ENCODE peak calls at places on chromosomes 4 and X, in ten cellular contexts. G is A549; O is nucleus accumbens; E is stimulated activated CD4-positive, alpha-beta T cell treated with anti-CD3 and anti-CD28 coated beads, TNF-alpha, amount 100 ng/mL, for 1 hour; H is stimulated activated naive CD4-positive, alpha-beta T cell; V is activated T-helper 1 cell treated with anti-CD3 and anti-CD28 coated beads, Interleukin-2, amount 50 U/mL, for 16 hours; D is AG04450; S is GM23248; T is GOT3; C is EH. N is an unnamed sample.
A peak's percentile ranks its signal among the peaks of the same experiment; 100 is the strongest.

GRCh38 chr4:144862221-144862620 is 216.3 kb downstream of the HHIP start:
- DNase-seq in G (no peak), O (no peak), E (no peak), H (no peak), V (no peak), D (no peak), S (no peak), T (no peak), C (no peak), N (no peak)

GRCh38 chrX:41827886-41828285 is 95.5 kb downstream of the CASK start:
- DNase-seq in G (no peak), O (no peak), E (no peak), H (no peak), V (no peak), D (no peak), S (peak; percentile 6), T (no peak), C (peak; percentile 74), N (no peak)

GRCh38 chr4:149296503-149296902 is 519.1 kb downstream of the IQCM start:
- DNase-seq in G (no peak), O (no peak), E (no peak), H (no peak), V (no peak), D (no peak), S (no peak), T (no peak), C (no peak), N (no peak)

GRCh38 chrX:120857240-120857639 is 18.4 kb downstream of the CT47B1 start:
- DNase-seq in G (no peak), O (no peak), E (no peak), H (no peak), V (no peak), D (no peak), S (peak; percentile 0), T (no peak), C (peak; percentile 9), N (no peak)

GRCh38 chr4:186598686-186599085 is 43.3 kb upstream of the MTNR1A start:
- DNase-seq in G (no peak), O (no peak), E (no peak), H (no peak), V (no peak), D (no peak), S (no peak), T (no peak), C (no peak), N (no peak)

GRCh38 chr4:103354006-103354405 is 155.9 kb upstream of the CENPE start:
- DNase-seq in G (no peak), O (no peak), E (no peak), H (no peak), V (no peak), D (no peak), S (no peak), T (no peak), C (no peak), N (no peak)

GRCh38 chrX:44483965-44484606 is 58.6 kb downstream of the FUNDC1 start:
- DNase-seq in G (no peak), O (no peak), E (no peak), H (no peak), V (no peak), D (no peak), S (peak; percentile 34), T (no peak), C (no peak), N (no peak)

GRCh38 chr4:101420661-101421060 is 73.3 kb upstream of the PPP3CA start:
- DNase-seq in G (no peak), O (no peak), E (no peak), H (no peak), V (no peak), D (no peak), S (peak; percentile 12), T (no peak), C (no peak), N (no peak)

GRCh38 chrX:132786217-132786616 is 172.2 kb downstream of the HS6ST2 start:
- DNase-seq in G (no peak), O (no peak), E (no peak), H (no peak), V (no peak), D (no peak), S (peak; percentile 2), T (no peak), C (no peak), N (no peak)

N was measured in osteoblast.